ENCODE peak calls at places on chromosome 3, in eight cellular contexts. Q is right cardiac atrium, Z is lower lobe of right lung, V is AG04450, N is breast epithelium, O is K562, U is testis, X is neural progenitor cell. R is an unnamed sample.

GRCh38 chr3:38009807-38010591 is 19.4 kb downstream of the VILL start:
- DNase-seq in Q (peak), U (no peak), O (no peak), Z (peak), N (no peak), X (no peak), V (no peak), R (no peak)

GRCh38 chr3:62882676-62883228 is 7.5 kb upstream of the CADPS start:
- DNase-seq in Z (no peak), N (no peak), U (no peak), Q (no peak), O (no peak), X (no peak), V (no peak), R (no peak)

GRCh38 chr3:57555316-57555715 is 758 bp upstream of the PDE12 start:
- DNase-seq in Z (no peak), O (no peak), Q (no peak), X (no peak), U (peak), N (no peak), V (no peak), R (no peak)

GRCh38 chr3:197327701-197328100 is 29.3 kb upstream of the DLG1 start:
- DNase-seq in V (peak), O (no peak), Q (no peak), U (no peak), Z (no peak), N (no peak), X (no peak), R (no peak)

GRCh38 chr3:13707456-13707855 is 158.5 kb downstream of the FBLN2 start:
- DNase-seq in U (peak), X (no peak), N (no peak), Z (no peak), Q (no peak), V (no peak), O (no peak), R (no peak)

GRCh38 chr3:28617821-28618220 is 269.2 kb upstream of the AZI2 start:
- DNase-seq in U (no peak), O (no peak), X (no peak), N (no peak), V (no peak), Q (no peak), Z (no peak), R (no peak)

GRCh38 chr3:156098437-156099035 is 21.8 kb upstream of the KCNAB1 start:
- DNase-seq in U (no peak), V (no peak), N (no peak), X (no peak), Q (no peak), Z (no peak), O (no peak), R (no peak)

GRCh38 chr3:1501396-1501795 is 408.6 kb downstream of the CNTN6 start:
- DNase-seq in V (no peak), O (no peak), N (no peak), Q (no peak), Z (no peak), X (no peak), U (no peak), R (no peak)

GRCh38 chr3:141485578-141486415 is 1.0 kb upstream of the RASA2 start:
- DNase-seq in Q (no peak), N (no peak), U (no peak), V (no peak), O (no peak), Z (no peak), X (peak), R (no peak)

GRCh38 chr3:12444582-12445468 is 39.5 kb upstream of the TSEN2 start:
- DNase-seq in N (no peak), X (peak), V (no peak), U (no peak), Z (no peak), O (no peak), Q (peak), R (no peak)

GRCh38 chr3:80233576-80233975 is 465.8 kb upstream of the ROBO1 start:
- DNase-seq in N (no peak), V (no peak), X (no peak), U (no peak), Z (no peak), O (no peak), Q (no peak), R (no peak)

GRCh38 chr3:152258448-152259302 is 10.1 kb upstream of the MBNL1 start:
- DNase-seq in Q (peak), Z (peak), N (peak), U (peak), V (peak), X (no peak), O (no peak), R (peak)

GRCh38 chr3:123414958-123415792 is 33.7 kb downstream of the ADCY5 start:
- DNase-seq in Z (no peak), N (no peak), X (peak), V (no peak), Q (no peak), O (no peak), U (peak), R (no peak)

GRCh38 chr3:191804935-191805334 is 344.0 kb downstream of the PYDC2 start:
- DNase-seq in U (no peak), V (no peak), Z (no peak), X (no peak), Q (no peak), N (no peak), O (no peak), R (no peak)

GRCh38 chr3:83632526-83632925 is 1326.3 kb upstream of the CADM2 start:
- DNase-seq in O (no peak), Z (no peak), Q (no peak), V (no peak), N (no peak), U (no peak), X (no peak), R (no peak)

GRCh38 chr3:171372694-171373093 is 87.5 kb downstream of the TNIK start:
- DNase-seq in X (no peak), V (no peak), Q (no peak), O (no peak), Z (no peak), N (no peak), U (no peak), R (no peak)

GRCh38 chr3:11591401-11592266 is 52.1 kb downstream of the VGLL4 start:
- DNase-seq in X (peak), V (no peak), U (peak), Z (no peak), Q (peak), O (no peak), N (peak), R (no peak)

GRCh38 chr3:30751610-30752299 is 142.7 kb downstream of the GADL1 start:
- DNase-seq in O (no peak), N (no peak), U (peak), Z (no peak), V (no peak), Q (peak), X (peak), R (peak)

DNA sequence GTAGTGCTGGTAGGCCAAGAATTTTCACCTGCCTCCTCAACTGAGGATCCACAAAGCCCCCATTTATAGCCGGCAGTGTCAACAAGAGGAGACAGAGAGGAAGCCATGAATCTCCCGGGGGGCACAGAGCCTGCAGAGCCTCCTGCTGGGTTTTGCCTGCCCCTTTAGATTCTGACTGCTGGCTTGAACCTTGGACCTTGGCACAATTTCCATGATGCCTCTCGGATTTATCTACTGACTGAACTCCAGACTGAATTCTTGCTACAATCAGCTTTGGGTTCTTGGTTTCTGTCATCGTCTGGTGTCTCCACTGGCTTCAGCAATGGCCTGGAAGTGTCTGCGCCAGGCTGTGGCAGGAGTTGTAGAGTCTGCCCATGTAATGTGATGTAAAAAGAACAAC is 80.7 kb downstream of the GPR156 start:
- DNase-seq in X (no peak), O (no peak), N (no peak), Z (no peak), Q (no peak), U (no peak), V (no peak), R (no peak)
- H3K27ac ChIP-seq in X (no peak), O (no peak), N (no peak), Z (no peak), Q (no peak), U (no peak), V (no peak), R (no peak)

DNA sequence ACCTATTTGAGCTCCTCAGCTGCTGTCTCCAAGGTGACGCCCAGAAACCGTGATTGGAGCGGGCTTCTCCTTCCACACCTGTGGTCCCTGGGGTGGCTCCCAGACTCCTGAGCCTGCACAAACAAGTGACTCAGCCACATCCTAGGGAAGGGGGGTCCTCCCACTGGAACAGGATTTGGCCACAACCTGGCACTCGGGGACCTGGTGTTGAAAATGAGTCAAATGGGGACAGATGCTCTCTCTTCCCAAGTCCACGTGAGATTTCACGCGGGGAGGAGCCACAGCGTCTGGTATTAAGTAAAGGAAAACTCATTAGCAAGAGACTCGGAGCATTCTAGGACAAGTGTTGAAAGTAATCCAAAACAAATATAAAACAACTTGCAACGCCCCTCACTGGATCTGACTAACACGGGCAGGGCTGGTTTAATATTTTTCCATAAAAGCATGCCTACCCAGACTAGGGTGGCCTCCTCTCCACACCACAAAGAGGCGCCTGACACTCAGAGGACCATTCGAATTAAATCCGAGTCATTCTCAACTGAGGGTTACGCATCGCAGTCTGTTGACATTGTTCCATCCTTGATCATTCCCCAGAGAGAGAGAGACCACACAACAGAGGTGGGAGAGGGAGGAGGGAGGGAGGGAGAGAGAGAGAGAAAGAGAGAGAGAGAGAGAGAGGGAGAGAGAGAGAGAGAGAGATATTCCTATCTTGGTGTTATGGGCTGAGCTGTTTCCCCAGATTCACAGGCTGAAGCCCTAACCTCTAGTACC is 74.4 kb downstream of the MGLL start:
- DNase-seq in U (peak), Z (peak), V (peak), O (no peak), N (peak), Q (peak), X (no peak), R (no peak)
- H3K27ac ChIP-seq in U (peak), Z (peak), V (peak), O (no peak), N (peak), Q (peak), X (no peak), R (peak)

GRCh38 chr3:169628567-169628966 is 34.9 kb downstream of the MECOM start:
- DNase-seq in X (no peak), Z (no peak), N (no peak), V (no peak), O (no peak), Q (no peak), U (peak), R (no peak)
- H3K27ac ChIP-seq in X (no peak), Z (no peak), N (no peak), V (no peak), O (no peak), Q (no peak), U (no peak), R (no peak)

GRCh38 chr3:49713336-49714105 is 6.0 kb downstream of the AMIGO3 start:
- DNase-seq in N (no peak), X (no peak), Z (no peak), U (no peak), V (no peak), Q (peak), O (no peak), R (no peak)
- H3K27ac ChIP-seq in N (no peak), X (no peak), Z (no peak), U (no peak), V (no peak), Q (no peak), O (no peak), R (no peak)

GRCh38 chr3:52892625-52893311 is 4.6 kb downstream of the STIMATE start:
- DNase-seq in Z (no peak), N (no peak), U (no peak), V (no peak), O (no peak), X (no peak), Q (no peak), R (no peak)
- H3K27ac ChIP-seq in Z (peak), N (peak), U (no peak), V (peak), O (no peak), X (no peak), Q (no peak), R (peak)

GRCh38 chr3:127212711-127213110 is 19.8 kb downstream of the PRR23E start:
- DNase-seq in U (no peak), V (no peak), O (no peak), N (no peak), Q (no peak), X (no peak), Z (no peak), R (no peak)

GRCh38 chr3:127213381-127213918 is 20.5 kb downstream of the PRR23E start:
- DNase-seq in Z (no peak), X (no peak), O (no peak), U (no peak), N (no peak), Q (no peak), V (no peak), R (no peak)

GRCh38 chr3:127215714-127216414 is 22.9 kb downstream of the PRR23E start:
- DNase-seq in O (no peak), V (no peak), X (no peak), U (no peak), Z (no peak), N (no peak), Q (no peak), R (no peak)

GRCh38 chr3:127216415-127217261 is 23.7 kb downstream of the PRR23E start:
- DNase-seq in V (no peak), Z (no peak), Q (no peak), N (no peak), O (no peak), U (no peak), X (no peak), R (no peak)

DNA sequence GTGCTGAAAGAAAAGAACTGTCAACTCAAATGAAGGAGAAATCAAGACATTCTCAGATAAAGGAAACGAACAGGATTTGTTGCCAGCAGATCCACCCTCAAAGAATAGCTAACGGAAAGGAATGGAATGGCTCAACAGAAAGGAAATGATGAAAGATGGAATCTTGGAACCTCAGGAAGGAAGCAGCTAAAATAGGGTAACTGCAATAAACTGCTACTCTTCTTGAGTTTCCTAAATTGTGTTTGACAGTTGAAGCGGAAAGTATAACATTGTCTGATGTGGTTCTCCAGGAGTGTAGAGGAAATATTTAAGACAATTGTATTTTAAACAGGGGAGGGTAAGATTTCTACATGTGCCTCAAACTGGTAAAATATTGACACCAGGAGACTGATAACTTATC is 22.1 kb downstream of the PRR23E start:
- DNase-seq in U (no peak), V (no peak), X (peak), Q (no peak), N (no peak), Z (no peak), O (no peak), R (no peak)
- H3K27ac ChIP-seq in U (no peak), V (no peak), X (no peak), Q (no peak), N (no peak), Z (no peak), O (no peak), R (no peak)

GRCh38 chr3:150351398-150351797 is 56.7 kb upstream of the TSC22D2 start:
- DNase-seq in V (no peak), Q (no peak), Z (no peak), O (no peak), X (no peak), N (no peak), U (no peak), R (no peak)

GRCh38 chr3:150348500-150348899 is 59.6 kb upstream of the TSC22D2 start:
- DNase-seq in V (no peak), Q (no peak), U (no peak), X (no peak), Z (no peak), O (no peak), N (peak), R (peak)

GRCh38 chr3:150346956-150347863 is 60.9 kb upstream of the TSC22D2 start:
- DNase-seq in Z (no peak), Q (no peak), N (no peak), U (no peak), O (no peak), V (no peak), X (no peak), R (no peak)

GRCh38 chr3:150352931-150353330 is 55.2 kb upstream of the TSC22D2 start:
- DNase-seq in N (no peak), V (no peak), U (no peak), O (no peak), X (no peak), Z (no peak), Q (no peak), R (no peak)

DNA sequence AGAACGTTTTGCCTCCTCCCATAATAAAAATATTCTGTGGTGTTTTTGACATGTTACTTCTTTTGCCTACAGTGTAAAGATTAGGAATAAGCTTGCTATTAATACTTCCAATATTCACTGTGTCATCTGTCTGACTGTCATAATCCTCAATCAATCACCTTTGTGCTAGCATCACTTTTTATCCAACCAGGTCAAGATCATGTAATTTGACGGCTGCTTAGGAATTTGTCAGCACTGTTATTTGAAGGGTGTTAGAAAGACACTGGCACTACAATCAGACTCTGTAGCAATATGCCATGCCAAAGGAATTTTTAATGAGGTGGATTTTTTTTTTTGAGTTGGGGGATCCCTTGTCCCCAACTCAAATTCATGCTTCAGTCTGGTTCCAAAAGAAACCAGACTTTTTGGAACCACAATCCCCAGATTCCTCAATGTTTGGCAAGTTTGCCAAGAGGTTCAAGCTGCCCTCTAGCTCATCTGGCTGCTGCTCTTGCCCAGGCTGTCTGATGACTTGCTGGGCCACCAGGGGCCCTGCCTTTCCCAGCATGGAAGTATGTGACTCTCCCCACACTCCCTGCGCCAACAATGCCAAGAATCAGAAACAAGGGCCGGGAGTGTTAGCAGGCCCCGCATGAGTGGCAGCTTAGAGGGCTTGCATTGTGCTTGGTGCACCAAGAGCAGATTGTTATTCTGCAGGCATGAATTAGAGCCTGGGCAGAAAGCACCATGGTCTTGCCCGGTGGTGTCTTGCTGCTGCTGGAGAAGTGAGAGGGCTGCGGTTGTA is 58.6 kb upstream of the TSC22D2 start:
- DNase-seq in V (no peak), O (no peak), X (peak), U (no peak), Q (peak), Z (peak), N (no peak), R (no peak)
- H3K27ac ChIP-seq in V (no peak), O (no peak), X (no peak), U (no peak), Q (peak), Z (peak), N (peak), R (no peak)